ENCODE peak calls at places on chromosome 9, in four cellular contexts. B is DND-41, D is cardiac muscle cell, A is tibial nerve. O is an unnamed sample. For H3K4me1 and H3K36me3, the result is how much of the 10 kb centered on the place peaks cover.

GRCh38 chr9:16322849-16323248 is 547.6 kb downstream of the BNC2 start:
- DNase-seq in B (no peak), D (no peak), A (no peak), O (peak)

GRCh38 chr9:131697097-131697496 is 42.8 kb downstream of the RAPGEF1 start:
- DNase-seq in B (no peak), D (peak), A (no peak), O (no peak)

GRCh38 chr9:112836394-112836793 is 54.3 kb downstream of the SLC46A2 start:
- DNase-seq in B (no peak), D (no peak), A (no peak), O (no peak)

GRCh38 chr9:114134827-114135396 is 20.4 kb upstream of the COL27A1 start:
- DNase-seq in B (no peak), D (peak), A (no peak), O (no peak)

GRCh38 chr9:82488319-82488701 is 499.7 kb downstream of the SPATA31D1 start:
- DNase-seq in B (no peak), D (no peak), A (peak), O (no peak)

GRCh38 chr9:105678163-105678562 is 15.9 kb downstream of the TAL2 start:
- DNase-seq in B (no peak), D (no peak), A (no peak), O (no peak)

GRCh38 chr9:131410051-131410491 is 16.2 kb downstream of the PRRC2B start:
- DNase-seq in B (peak), D (no peak), A (no peak), O (no peak)

GRCh38 chr9:135088348-135088978 is 995 bp downstream of the OLFM1 start:
- DNase-seq in B (no peak), D (no peak), A (no peak), O (no peak)

GRCh38 chr9:84858373-84858772 is 188.8 kb downstream of the NTRK2 start:
- DNase-seq in B (no peak), D (no peak), A (no peak), O (no peak)

GRCh38 chr9:113012492-113012891 is 500 bp upstream of the ZNF883 start:
- DNase-seq in B (no peak), D (no peak), A (no peak), O (no peak)

GRCh38 chr9:128805661-128806060 is 12.6 kb upstream of the ENDOG start:
- DNase-seq in B (no peak), D (no peak), A (no peak), O (no peak)

GRCh38 chr9:14769235-14769580 is 46.7 kb upstream of the CER1 start:
- DNase-seq in B (no peak), D (peak), A (no peak), O (no peak)

GRCh38 chr9:121274851-121275250 is 6.9 kb downstream of the GSN start:
- DNase-seq in B (no peak), D (no peak), A (no peak), O (no peak)

GRCh38 chr9:132020272-132020671 is 59.4 kb downstream of the MED27 start:
- DNase-seq in B (no peak), D (no peak), A (no peak), O (no peak)

GRCh38 chr9:33436445-33436844 is 10.9 kb downstream of the AQP3 start:
- DNase-seq in B (no peak), D (no peak), A (no peak), O (no peak)

GRCh38 chr9:98142182-98142924 is 23.3 kb upstream of the TRIM14 start:
- DNase-seq in B (no peak), D (no peak), A (no peak), O (no peak)

GRCh38 chr9:12794024-12794799 is 19.4 kb downstream of the LURAP1L start:
- DNase-seq in B (no peak), D (no peak), A (no peak), O (no peak)

GRCh38 chr9:19116391-19116790 is 10.9 kb downstream of the PLIN2 start:
- DNase-seq in B (no peak), D (no peak), A (no peak), O (no peak)

GRCh38 chr9:92715488-92716231 is 45.7 kb upstream of the IPPK start:
- DNase-seq in B (no peak), D (peak), A (no peak), O (no peak)

GRCh38 chr9:21576331-21577189 is 94.4 kb upstream of the IFNE start:
- DNase-seq in B (no peak), D (no peak), A (no peak), O (no peak)

GRCh38 chr9:21580636-21581353 is 98.7 kb upstream of the IFNE start:
- DNase-seq in B (no peak), D (no peak), A (no peak), O (no peak)

GRCh38 chr9:21583628-21584027 is 101.5 kb upstream of the IFNE start:
- DNase-seq in B (no peak), D (no peak), A (no peak), O (no peak)

GRCh38 chr9:21579743-21580142 is 97.6 kb upstream of the IFNE start:
- DNase-seq in B (no peak), D (no peak), A (no peak), O (no peak)

DNA sequence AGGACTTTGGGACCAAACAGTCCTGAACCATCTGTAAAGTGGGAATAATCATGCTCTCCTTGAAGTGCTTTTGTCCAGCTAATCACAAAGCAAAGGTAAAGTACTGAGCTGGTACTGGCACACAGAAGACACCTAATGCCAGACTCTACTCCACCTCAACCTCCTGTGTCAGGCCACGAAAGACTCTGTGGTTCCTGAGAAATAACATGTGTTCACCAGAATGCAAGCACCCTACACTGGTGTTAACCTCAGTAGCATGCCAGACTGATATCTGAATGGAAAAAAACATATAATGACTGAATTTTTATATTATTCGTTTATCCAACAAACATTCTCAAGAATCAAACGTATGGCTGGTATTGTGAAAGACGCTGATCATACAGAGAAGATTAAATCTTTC is 97.1 kb upstream of the IFNE start:
- DNase-seq in B (peak), D (no peak), A (no peak), O (no peak)
- H3K4me1 ChIP-seq in B (under half), D (under half), A (under half), O (under half)

GRCh38 chr9:96069821-96070220 is 194.3 kb downstream of the ERCC6L2 start:
- DNase-seq in B (no peak), D (no peak), A (no peak), O (no peak)

GRCh38 chr9:96067004-96067403 is 191.5 kb downstream of the ERCC6L2 start:
- DNase-seq in B (no peak), D (no peak), A (peak), O (no peak)

GRCh38 chr9:96065482-96066251 is 190.2 kb downstream of the ERCC6L2 start:
- DNase-seq in B (no peak), D (no peak), A (no peak), O (no peak)

GRCh38 chr9:96067551-96068076 is 192.1 kb downstream of the ERCC6L2 start:
- DNase-seq in B (no peak), D (no peak), A (no peak), O (no peak)

DNA sequence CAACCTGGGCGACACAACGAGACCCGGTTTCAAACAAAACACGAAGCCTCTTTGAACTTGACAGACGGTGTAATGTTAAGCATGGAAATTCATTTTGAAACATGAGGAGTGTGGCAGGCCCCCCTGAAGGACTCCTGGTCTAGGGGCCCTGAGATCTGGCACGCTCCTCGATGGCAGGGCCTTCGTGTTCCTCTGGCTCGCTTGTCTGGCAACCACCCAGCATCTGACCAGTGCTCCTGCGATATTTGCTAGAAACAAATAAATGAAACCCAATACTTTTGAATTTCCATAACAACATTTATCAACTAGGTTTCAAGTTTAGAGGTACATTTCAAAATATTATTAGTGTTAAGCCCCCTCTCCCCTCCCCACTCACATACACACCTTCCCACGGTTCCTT is 193.0 kb downstream of the ERCC6L2 start:
- DNase-seq in B (no peak), D (no peak), A (no peak), O (no peak)
- H3K4me3 ChIP-seq in B (no peak), D (no peak), A (no peak), O (no peak)

DNA sequence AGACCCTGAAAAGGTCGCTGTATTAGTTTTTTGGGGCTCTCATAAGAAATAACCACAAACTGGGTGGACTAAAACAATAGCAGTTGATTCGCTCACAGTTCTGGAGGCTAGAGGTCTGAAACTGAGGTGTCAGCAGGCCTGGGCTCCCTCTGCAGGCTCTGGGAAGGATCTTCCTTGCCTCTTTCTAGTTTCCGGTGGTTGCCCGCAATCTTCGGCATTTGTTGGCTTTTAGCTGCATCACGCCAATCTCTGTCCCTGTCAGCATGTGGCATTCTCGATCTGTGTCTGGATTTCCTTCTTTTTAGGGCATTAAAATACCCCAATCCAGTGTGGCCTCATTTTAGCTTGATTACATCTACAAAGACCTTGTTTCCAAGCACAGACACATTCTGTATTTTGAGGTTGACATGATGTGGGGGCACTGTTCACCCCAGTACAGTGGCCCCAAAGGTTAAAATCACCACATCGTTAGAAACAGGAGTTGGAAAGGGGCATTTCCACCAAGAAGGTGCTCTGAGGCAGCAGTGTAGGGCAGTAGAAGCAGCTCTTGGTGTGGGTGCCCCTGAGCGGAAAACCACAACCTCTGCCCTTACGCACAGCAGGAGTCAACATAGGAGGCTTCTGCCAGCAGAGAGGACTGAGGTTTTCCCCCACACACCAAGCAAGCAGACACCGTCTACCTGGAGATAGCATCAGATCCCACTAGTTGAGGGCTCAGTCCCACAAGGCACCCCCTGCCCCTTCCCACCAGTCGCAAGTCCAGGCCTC is 13.5 kb downstream of the ZNF79 start:
- DNase-seq in B (no peak), D (no peak), A (no peak), O (no peak)
- H3K36me3 ChIP-seq in B (half or more), D (half or more), A (under half), O (half or more)

DNA sequence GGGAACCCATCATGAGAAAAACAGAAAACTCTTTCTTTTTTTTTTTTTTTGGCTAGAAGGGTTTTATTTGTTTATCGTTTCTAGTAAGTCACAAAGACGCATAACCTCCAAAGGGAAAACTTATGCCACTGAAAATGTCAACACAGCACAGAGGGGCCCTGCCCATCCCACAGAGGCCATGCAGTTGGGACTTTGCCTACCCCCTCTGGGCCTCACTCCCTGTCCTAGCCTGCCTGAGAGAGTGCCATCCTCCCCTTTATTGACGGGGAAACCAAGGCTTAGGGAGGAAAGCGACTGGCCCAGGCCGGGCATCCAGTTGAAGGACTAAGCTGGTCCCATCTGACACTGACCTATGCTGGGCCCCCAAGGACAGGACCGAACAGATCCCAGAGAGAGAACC is 74.7 kb downstream of the VAV2 start:
- DNase-seq in B (no peak), D (no peak), A (no peak), O (no peak)
- H3K4me1 ChIP-seq in B (under half), D (under half), A (under half), O (under half)

GRCh38 chr9:71604197-71605063 is 163.9 kb downstream of the CEMIP2 start:
- DNase-seq in B (peak), D (peak), A (peak), O (peak)

GRCh38 chr9:71608825-71609452 is 159.4 kb downstream of the CEMIP2 start:
- DNase-seq in B (no peak), D (no peak), A (no peak), O (no peak)

GRCh38 chr9:71609453-71609840 is 158.9 kb downstream of the CEMIP2 start:
- DNase-seq in B (no peak), D (no peak), A (no peak), O (no peak)

GRCh38 chr9:71608021-71608420 is 160.3 kb downstream of the CEMIP2 start:
- DNase-seq in B (no peak), D (no peak), A (no peak), O (no peak)

DNA sequence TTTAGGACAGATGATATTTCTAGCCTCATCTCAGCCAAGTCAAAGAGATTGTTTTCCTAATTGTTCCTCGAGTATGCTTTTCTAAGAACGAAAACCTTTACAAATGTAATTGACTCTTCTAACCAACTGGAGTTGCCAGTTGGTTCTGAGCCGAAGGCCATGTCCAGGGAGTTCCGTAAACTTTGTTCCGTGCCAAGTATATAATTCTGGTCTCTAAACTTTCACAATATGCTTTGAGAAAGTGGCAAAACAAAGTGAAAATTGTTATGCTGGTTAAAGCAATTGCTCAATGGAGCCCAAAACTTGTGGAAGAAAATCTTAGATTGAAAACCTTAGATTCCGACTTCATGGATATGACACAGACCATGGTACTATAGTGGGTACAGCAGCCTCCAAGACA is 160.7 kb downstream of the CEMIP2 start:
- DNase-seq in B (no peak), D (no peak), A (no peak), O (no peak)
- H3K4me3 ChIP-seq in B (no peak), D (no peak), A (no peak), O (no peak)

DNA sequence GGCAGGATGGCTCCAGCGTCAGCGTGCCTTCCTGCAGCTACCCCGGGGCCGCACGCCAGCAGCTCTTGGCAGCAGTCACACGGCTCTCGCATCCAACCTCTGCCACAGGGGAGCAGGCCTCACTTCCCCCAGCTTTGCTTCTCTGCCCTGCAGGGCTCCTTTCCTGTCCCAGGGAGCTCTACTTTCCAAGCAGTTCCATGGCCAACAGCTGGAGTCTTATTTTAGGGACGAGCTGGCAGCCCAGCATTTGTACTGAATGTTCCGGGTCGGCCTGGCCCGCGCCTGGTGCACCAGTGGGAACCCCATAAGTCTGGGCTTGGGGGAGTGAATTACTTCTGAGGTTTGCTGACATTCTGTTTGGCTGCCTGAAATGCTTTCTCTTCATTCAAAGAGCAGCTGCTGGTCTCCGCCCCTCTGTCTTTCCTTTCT is 34.6 kb downstream of the GADD45G start:
- DNase-seq in B (no peak), D (no peak), A (peak), O (peak)
- H3K36me3 ChIP-seq in B (under half), D (under half), A (under half), O (under half)

DNA sequence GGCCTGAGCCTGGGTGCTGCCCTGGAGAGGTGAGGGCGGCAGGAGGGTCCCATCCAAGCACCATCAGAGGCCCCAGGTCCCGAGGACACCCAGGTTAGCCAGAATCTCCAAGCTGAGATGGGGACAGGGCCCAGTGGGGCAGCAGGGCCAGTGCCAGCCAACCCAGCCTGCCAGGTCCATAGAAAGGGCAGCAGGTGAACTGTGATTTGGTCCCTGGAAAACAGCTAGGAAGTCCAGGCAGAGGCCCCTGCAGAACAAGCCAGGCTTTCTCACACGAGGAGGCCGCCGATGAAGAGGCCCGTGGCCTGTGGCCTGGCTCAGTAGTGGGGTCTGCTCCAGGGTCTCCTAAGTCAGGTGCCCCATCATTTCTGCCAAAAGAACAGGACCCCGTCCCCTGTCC is 2.0 kb downstream of the AGPAT2 start:
- DNase-seq in B (no peak), D (no peak), A (no peak), O (no peak)
- H3K4me1 ChIP-seq in B (under half), D (under half), A (under half), O (under half)

DNA sequence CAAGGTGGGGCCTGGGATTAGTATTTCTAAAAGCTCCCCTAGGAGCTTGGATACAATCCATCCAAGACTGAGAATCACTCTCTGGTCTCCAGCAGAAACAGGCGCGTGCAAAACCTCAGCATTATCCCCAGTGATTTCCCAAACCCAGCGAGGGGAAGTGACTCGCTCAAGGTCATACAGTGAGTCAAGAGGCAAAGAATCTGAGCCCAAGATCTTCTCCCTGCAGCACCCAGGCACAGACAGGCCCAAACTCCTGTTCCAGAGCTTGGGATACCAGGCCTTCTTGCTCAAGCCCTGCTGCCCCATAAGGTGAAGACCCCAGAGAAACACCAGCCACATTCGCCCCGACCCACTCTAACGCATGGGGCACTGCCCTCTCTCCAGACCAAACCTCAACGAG is 33.2 kb downstream of the SHB start:
- DNase-seq in B (no peak), D (no peak), A (no peak), O (no peak)
- H3K4me3 ChIP-seq in B (no peak), D (no peak), A (no peak), O (no peak)